ENCODE peak calls at places on chromosomes 6 and 20, in seven cellular contexts. L is ACHN; U is stimulated activated CD8-positive, alpha-beta memory T cell treated with anti-CD3 and anti-CD28 coated beads, Interleukin-4, amount 100 ng/mL, for 4 hours; M is NCI-H1417; C is WTC11; N is stimulated activated CD4-positive, alpha-beta T cell treated with anti-CD3 and anti-CD28 coated beads, Interleukin-4, amount 100 ng/mL, for 24 hours; Y is progenitor cell of endocrine pancreas. R is an unnamed sample.

GRCh38 chr6:31098449-31098938 is 13.9 kb downstream of the C6orf15 start:
- DNase-seq in Y (no peak), L (no peak), C (no peak), U (no peak), N (no peak), M (no peak), R (peak)

GRCh38 chr6:109740787-109741186 is 49.7 kb downstream of the FIG4 start:
- DNase-seq in M (no peak), L (no peak), U (no peak), Y (no peak), N (no peak), C (no peak), R (no peak)

GRCh38 chr6:157063176-157063934 is 260.0 kb downstream of the TMEM242 start:
- DNase-seq in C (no peak), Y (no peak), L (no peak), M (peak), N (no peak), U (no peak), R (no peak)

GRCh38 chr20:10648651-10649050 is 25.1 kb downstream of the JAG1 start:
- DNase-seq in L (no peak), M (no peak), U (no peak), Y (no peak), N (no peak), C (no peak), R (no peak)

GRCh38 chr6:56803594-56803993 is 151.3 kb upstream of the BEND6 start:
- DNase-seq in Y (no peak), U (no peak), M (no peak), C (no peak), L (no peak), N (no peak), R (no peak)

GRCh38 chr6:9233686-9234085 is 798.3 kb upstream of the SLC35B3 start:
- DNase-seq in L (no peak), Y (no peak), N (no peak), C (no peak), U (no peak), M (no peak), R (no peak)

GRCh38 chr6:42960243-42961019 is at the start of gene GNMT:
- DNase-seq in N (peak), U (no peak), M (peak), C (peak), L (peak), Y (peak), R (peak)

GRCh38 chr6:10414766-10415592 is at the start of gene TFAP2A:
- DNase-seq in L (peak), N (no peak), Y (no peak), C (peak), U (no peak), M (no peak), R (peak)

GRCh38 chr20:10619427-10619826 is 54.4 kb downstream of the JAG1 start:
- DNase-seq in C (no peak), Y (no peak), U (no peak), L (no peak), N (no peak), M (peak), R (peak)

GRCh38 chr6:82608365-82608764 is 244.7 kb downstream of the TPBG start:
- DNase-seq in N (no peak), L (no peak), M (peak), Y (no peak), C (no peak), U (no peak), R (no peak)

GRCh38 chr20:63090052-63090451 is 83.3 kb upstream of the BHLHE23 start:
- DNase-seq in M (no peak), U (no peak), N (no peak), L (no peak), C (no peak), Y (no peak), R (no peak)

GRCh38 chr6:158026054-158026900 is 44.6 kb downstream of the SYNJ2 start:
- DNase-seq in L (peak), C (peak), Y (no peak), M (peak), N (peak), U (peak), R (peak)

GRCh38 chr6:151805286-151805840 is 2.1 kb upstream of the ESR1 start:
- DNase-seq in C (peak), L (no peak), N (no peak), M (no peak), Y (no peak), U (no peak), R (no peak)

GRCh38 chr6:149563203-149563927 is 2.8 kb upstream of the GINM1 start:
- DNase-seq in N (no peak), L (peak), Y (no peak), U (no peak), C (no peak), M (no peak), R (peak)

R was measured in lung microvascular endothelial cell.